ENCODE peak calls at places on chromosomes 16 and 17, in five cellular contexts. N, B, K, W and R are unnamed samples.

GRCh38 chr17:76161113-76161512 is 20.1 kb upstream of the FOXJ1 start:
- DNase-seq in N (no peak), B (no peak), K (no peak), W (no peak), R (no peak)

GRCh38 chr16:46427340-46428107 is 193.7 kb downstream of the SHCBP1 start:
- DNase-seq in N (no peak), B (no peak), K (no peak), W (no peak), R (no peak)

GRCh38 chr17:82320140-82320840 is 2.9 kb upstream of the CD7 start:
- DNase-seq in N (no peak), B (no peak), K (no peak), W (no peak), R (no peak)

GRCh38 chr16:84239186-84239790 is 524 bp downstream of the KCNG4 start:
- DNase-seq in N (no peak), B (no peak), K (no peak), W (no peak), R (no peak)

GRCh38 chr17:4541328-4542002 is 13.7 kb downstream of the MYBBP1A start:
- DNase-seq in N (no peak), B (no peak), K (no peak), W (no peak), R (no peak)

GRCh38 chr17:13273744-13274295 is 256.0 kb upstream of the ELAC2 start:
- DNase-seq in N (no peak), B (no peak), K (no peak), W (no peak), R (no peak)

GRCh38 chr16:57113042-57113453 is 20.7 kb downstream of the CPNE2 start:
- DNase-seq in N (no peak), B (no peak), K (no peak), W (no peak), R (no peak)

GRCh38 chr16:12245088-12245922 is 268.8 kb downstream of the SNX29 start:
- DNase-seq in N (no peak), B (no peak), K (no peak), W (peak; percentile 47), R (no peak)

GRCh38 chr17:29613371-29613837 is 9.3 kb downstream of the CORO6 start:
- DNase-seq in N (no peak), B (no peak), K (peak; percentile 84), W (no peak), R (peak; percentile 56)

GRCh38 chr16:64280317-64280716 is 841.5 kb downstream of the CDH11 start:
- DNase-seq in N (no peak), B (no peak), K (no peak), W (no peak), R (no peak)

GRCh38 chr16:76535-77272 is 1.3 kb upstream of the MPG start:
- DNase-seq in N (no peak), B (no peak), K (no peak), W (peak; percentile 40), R (no peak)

GRCh38 chr16:69190598-69190997 is 3.6 kb downstream of the SNTB2 start:
- DNase-seq in N (no peak), B (no peak), K (no peak), W (no peak), R (no peak)

GRCh38 chr17:49361129-49361901 is 735 bp downstream of the ZNF652 start:
- DNase-seq in N (no peak), B (no peak), K (peak; percentile 41), W (peak; percentile 38), R (no peak)

GRCh38 chr16:19582050-19582784 is 26.7 kb downstream of the VPS35L start:
- DNase-seq in N (no peak), B (no peak), K (no peak), W (no peak), R (no peak)

GRCh38 chr16:84928679-84929420 is 82.5 kb downstream of the ZDHHC7 start:
- DNase-seq in N (no peak), B (no peak), K (no peak), W (no peak), R (no peak)

GRCh38 chr17:74712756-74713155 is at the start of gene CD300LF:
- DNase-seq in N (no peak), B (no peak), K (no peak), W (no peak), R (no peak)

GRCh38 chr16:11020792-11021440 is 76.6 kb downstream of the CLEC16A start:
- DNase-seq in N (no peak), B (no peak), K (no peak), W (no peak), R (no peak)

GRCh38 chr17:3740611-3741073 is 16.9 kb downstream of the HASPIN start:
- DNase-seq in N (no peak), B (no peak), K (no peak), W (no peak), R (no peak)

GRCh38 chr17:32992360-32993033 is 850 bp downstream of the SPACA3 start:
- DNase-seq in N (no peak), B (no peak), K (no peak), W (no peak), R (no peak)

GRCh38 chr17:64687376-64687775 is 25.3 kb upstream of the SMURF2 start:
- DNase-seq in N (no peak), B (no peak), K (no peak), W (no peak), R (no peak)

GRCh38 chr16:31664683-31665482 is 137.2 kb downstream of the AHSP start:
- DNase-seq in N (no peak), B (no peak), K (no peak), W (no peak), R (no peak)

GRCh38 chr17:71412803-71413202 is 708.0 kb upstream of the SOX9 start:
- DNase-seq in N (no peak), B (peak; percentile 97), K (no peak), W (no peak), R (peak; percentile 91)

GRCh38 chr16:3637371-3637923 is 17.0 kb upstream of the DNASE1 start:
- DNase-seq in N (no peak), B (no peak), K (no peak), W (no peak), R (no peak)

GRCh38 chr17:29048440-29049360 is 5.8 kb downstream of the PIPOX start:
- DNase-seq in N (no peak), B (no peak), K (no peak), W (peak; percentile 20), R (peak; percentile 63)

GRCh38 chr16:4330277-4330882 is 14.5 kb downstream of the GLIS2 start:
- DNase-seq in N (peak; percentile 94), B (no peak), K (peak; percentile 58), W (peak; percentile 13), R (no peak)

GRCh38 chr16:63613701-63614100 is 1508.2 kb downstream of the CDH11 start:
- DNase-seq in N (no peak), B (peak; percentile 6), K (no peak), W (no peak), R (no peak)

GRCh38 chr17:44971776-44972483 is 3.8 kb upstream of the C1QL1 start:
- DNase-seq in N (no peak), B (peak; percentile 36), K (no peak), W (no peak), R (peak; percentile 45)

GRCh38 chr16:23055481-23055880 is 93.8 kb downstream of the USP31 start:
- DNase-seq in N (no peak), B (no peak), K (no peak), W (no peak), R (no peak)

GRCh38 chr17:39261286-39261685 is 35.5 kb upstream of the STAC2 start:
- DNase-seq in N (no peak), B (no peak), K (no peak), W (no peak), R (no peak)

GRCh38 chr17:75031972-75032895 is 14.5 kb downstream of the ATP5PD start:
- DNase-seq in N (peak; percentile 69), B (peak; percentile 26), K (peak; percentile 23), W (peak; percentile 74), R (no peak)

GRCh38 chr17:17570798-17571716 is 20.5 kb downstream of the PEMT start:
- DNase-seq in N (no peak), B (no peak), K (no peak), W (no peak), R (no peak)

GRCh38 chr17:27868565-27868964 is 24.6 kb downstream of the LYRM9 start:
- DNase-seq in N (no peak), B (no peak), K (no peak), W (no peak), R (no peak)

GRCh38 chr16:70661918-70662641 is 15.7 kb downstream of the IL34 start:
- DNase-seq in N (no peak), B (no peak), K (no peak), W (no peak), R (no peak)

GRCh38 chr16:88881090-88881580 is 14.7 kb upstream of the PABPN1L start:
- DNase-seq in N (no peak), B (no peak), K (no peak), W (no peak), R (no peak)

GRCh38 chr16:21083729-21084268 is 66.8 kb downstream of the DNAH3 start:
- DNase-seq in N (no peak), B (no peak), K (peak; percentile 10), W (peak; percentile 20), R (no peak)

GRCh38 chr17:57002904-57003303 is 25.0 kb downstream of the SCPEP1 start:
- DNase-seq in N (no peak), B (no peak), K (no peak), W (no peak), R (no peak)

GRCh38 chr17:56792267-56792666 is 41.5 kb downstream of the C17orf67 start:
- DNase-seq in N (no peak), B (no peak), K (no peak), W (no peak), R (no peak)